ENCODE peak calls at places on chromosomes 16 and 17, in four cellular contexts. N is heart left ventricle, Y is AG04450, P is retinal pigment epithelial cell. F is an unnamed sample.

GRCh38 chr17:40065041-40065770 is 2.4 kb downstream of the THRA start:
- DNase-seq in N (peak; percentile 4), P (no peak), Y (no peak), F (peak; percentile 61)

GRCh38 chr17:46854948-46855347 is 3.6 kb downstream of the WNT9B start:
- DNase-seq in N (no peak), P (no peak), Y (no peak), F (no peak)

GRCh38 chr17:27552467-27552779 is 78.6 kb upstream of the LGALS9 start:
- DNase-seq in P (no peak), N (no peak), Y (no peak), F (peak; percentile 73)

GRCh38 chr17:48541574-48542113 is 3.3 kb downstream of the HOXB2 start:
- DNase-seq in P (no peak), Y (no peak), N (peak; percentile 83), F (peak; percentile 80)

GRCh38 chr17:78129385-78130079 is 977 bp upstream of the TMC6 start:
- DNase-seq in P (no peak), Y (no peak), N (peak; percentile 58), F (no peak)

GRCh38 chr17:49815761-49816281 is 27.3 kb downstream of the KAT7 start:
- DNase-seq in P (no peak), N (no peak), Y (no peak), F (no peak)

GRCh38 chr17:67569873-67570272 is 147.9 kb upstream of the NOL11 start:
- DNase-seq in N (no peak), P (no peak), Y (no peak), F (peak; percentile 51)

GRCh38 chr16:1923299-1924034 is 5.3 kb upstream of the HS3ST6 start:
- DNase-seq in Y (no peak), N (peak; percentile 71), P (no peak), F (no peak)

GRCh38 chr17:81337449-81337848 is 42.3 kb upstream of the SLC38A10 start:
- DNase-seq in N (peak; percentile 60), P (no peak), Y (no peak), F (peak; percentile 74)

GRCh38 chr16:52812945-52813556 is 239.6 kb downstream of the CHD9NB start:
- DNase-seq in Y (no peak), N (no peak), P (peak; percentile 64), F (no peak)

GRCh38 chr16:50467943-50468748 is 80.0 kb upstream of the NKD1 start:
- DNase-seq in N (no peak), Y (no peak), P (no peak), F (no peak)

GRCh38 chr17:27236710-27237315 is 57.1 kb upstream of the WSB1 start:
- DNase-seq in Y (peak; percentile 59), P (no peak), N (no peak), F (peak; percentile 84)

GRCh38 chr16:4962716-4963115 is 4.6 kb downstream of the SEC14L5 start:
- DNase-seq in Y (no peak), N (no peak), P (no peak), F (no peak)

GRCh38 chr17:48241131-48241591 is 133.6 kb downstream of the SNX11 start:
- DNase-seq in Y (no peak), P (peak; percentile 58), N (no peak), F (peak; percentile 59)

GRCh38 chr16:64089697-64090096 is 1032.2 kb downstream of the CDH11 start:
- DNase-seq in N (no peak), Y (no peak), P (no peak), F (no peak)

GRCh38 chr17:45225051-45225700 is 3.5 kb downstream of the FMNL1 start:
- DNase-seq in Y (no peak), P (no peak), N (no peak), F (peak; percentile 17)

GRCh38 chr17:70820276-70820675 is 650.9 kb downstream of the KCNJ2 start:
- DNase-seq in Y (no peak), P (no peak), N (no peak), F (no peak)

GRCh38 chr17:77437017-77437416 is 296.2 kb downstream of the SEC14L1 start:
- DNase-seq in Y (peak; percentile 61), P (no peak), N (peak; percentile 81), F (peak; percentile 52)

GRCh38 chr17:78340183-78340955 is 19.5 kb downstream of the SOCS3 start:
- DNase-seq in Y (no peak), P (no peak), N (peak; percentile 26), F (no peak)

GRCh38 chr17:47287068-47287467 is 33.4 kb downstream of the ITGB3 start:
- DNase-seq in N (no peak), P (no peak), Y (no peak), F (no peak)

GRCh38 chr17:18992454-18993130 is 12.0 kb downstream of the FAM83G start:
- DNase-seq in P (no peak), Y (no peak), N (no peak), F (no peak)

GRCh38 chr17:48068491-48068961 is 20.4 kb downstream of the NFE2L1 start:
- DNase-seq in P (no peak), N (no peak), Y (no peak), F (no peak)